ENCODE peak calls at places on chromosomes 11 and 22, in six cellular contexts. One of them, this sample, is unnamed.

GRCh38 chr11:68854273-68854958 is 12.7 kb upstream of the CPT1A start:
- DNase-seq in AG09309: no peak
- DNase-seq in A172: no peak
- DNase-seq in activated CD8-positive, alpha-beta memory T cell treated with anti-CD3 and anti-CD28 coated beads, Interleukin-2, amount 50 U/mL, for 48 hours: no peak
- DNase-seq in CD8-positive, alpha-beta T cell: no peak
- DNase-seq in neural progenitor cell: peak; percentile 36
- DNase-seq in this sample: no peak

GRCh38 chr11:72577271-72577681 is 96.9 kb downstream of the PDE2A start:
- DNase-seq in activated CD8-positive, alpha-beta memory T cell treated with anti-CD3 and anti-CD28 coated beads, Interleukin-2, amount 50 U/mL, for 48 hours: no peak
- DNase-seq in AG09309: no peak
- DNase-seq in A172: no peak
- DNase-seq in neural progenitor cell: no peak
- DNase-seq in CD8-positive, alpha-beta T cell: no peak
- DNase-seq in this sample: no peak

GRCh38 chr11:39461065-39461464 is 1998.4 kb downstream of the LRRC4C start:
- DNase-seq in A172: no peak
- DNase-seq in CD8-positive, alpha-beta T cell: no peak
- DNase-seq in AG09309: no peak
- DNase-seq in activated CD8-positive, alpha-beta memory T cell treated with anti-CD3 and anti-CD28 coated beads, Interleukin-2, amount 50 U/mL, for 48 hours: no peak
- DNase-seq in neural progenitor cell: no peak
- DNase-seq in this sample: no peak

GRCh38 chr11:132983289-132983688 is 549.0 kb downstream of the OPCML start:
- DNase-seq in AG09309: no peak
- DNase-seq in activated CD8-positive, alpha-beta memory T cell treated with anti-CD3 and anti-CD28 coated beads, Interleukin-2, amount 50 U/mL, for 48 hours: no peak
- DNase-seq in CD8-positive, alpha-beta T cell: no peak
- DNase-seq in A172: no peak
- DNase-seq in neural progenitor cell: no peak
- DNase-seq in this sample: no peak

GRCh38 chr11:74322667-74323066 is 11.2 kb upstream of the P4HA3 start:
- DNase-seq in neural progenitor cell: no peak
- DNase-seq in AG09309: no peak
- DNase-seq in activated CD8-positive, alpha-beta memory T cell treated with anti-CD3 and anti-CD28 coated beads, Interleukin-2, amount 50 U/mL, for 48 hours: no peak
- DNase-seq in CD8-positive, alpha-beta T cell: no peak
- DNase-seq in A172: no peak
- DNase-seq in this sample: no peak

GRCh38 chr22:49969751-49970527 is 9.4 kb downstream of the PIM3 start:
- DNase-seq in AG09309: no peak
- DNase-seq in CD8-positive, alpha-beta T cell: no peak
- DNase-seq in activated CD8-positive, alpha-beta memory T cell treated with anti-CD3 and anti-CD28 coated beads, Interleukin-2, amount 50 U/mL, for 48 hours: peak; percentile 66
- DNase-seq in neural progenitor cell: no peak
- DNase-seq in A172: no peak
- DNase-seq in this sample: no peak

GRCh38 chr11:109853156-109853776 is 239.9 kb upstream of the ZC3H12C start:
- DNase-seq in CD8-positive, alpha-beta T cell: no peak
- DNase-seq in A172: peak; percentile 19
- DNase-seq in activated CD8-positive, alpha-beta memory T cell treated with anti-CD3 and anti-CD28 coated beads, Interleukin-2, amount 50 U/mL, for 48 hours: no peak
- DNase-seq in neural progenitor cell: peak; percentile 43
- DNase-seq in AG09309: peak; percentile 62
- DNase-seq in this sample: peak; percentile 60

GRCh38 chr22:21948390-21948789 is 4.3 kb downstream of the PPM1F start:
- DNase-seq in neural progenitor cell: no peak
- DNase-seq in AG09309: no peak
- DNase-seq in CD8-positive, alpha-beta T cell: no peak
- DNase-seq in activated CD8-positive, alpha-beta memory T cell treated with anti-CD3 and anti-CD28 coated beads, Interleukin-2, amount 50 U/mL, for 48 hours: no peak
- DNase-seq in A172: no peak
- DNase-seq in this sample: no peak

GRCh38 chr22:25853078-25853477 is 111.1 kb downstream of the MYO18B start:
- DNase-seq in neural progenitor cell: no peak
- DNase-seq in AG09309: no peak
- DNase-seq in A172: peak; percentile 2
- DNase-seq in CD8-positive, alpha-beta T cell: no peak
- DNase-seq in activated CD8-positive, alpha-beta memory T cell treated with anti-CD3 and anti-CD28 coated beads, Interleukin-2, amount 50 U/mL, for 48 hours: no peak
- DNase-seq in this sample: no peak

GRCh38 chr11:102564110-102564509 is 33.6 kb upstream of the MMP7 start:
- DNase-seq in neural progenitor cell: no peak
- DNase-seq in A172: peak; percentile 76
- DNase-seq in AG09309: peak; percentile 16
- DNase-seq in activated CD8-positive, alpha-beta memory T cell treated with anti-CD3 and anti-CD28 coated beads, Interleukin-2, amount 50 U/mL, for 48 hours: no peak
- DNase-seq in CD8-positive, alpha-beta T cell: no peak
- DNase-seq in this sample: no peak

GRCh38 chr11:31437742-31438435 is 68.2 kb downstream of the DNAJC24 start:
- DNase-seq in CD8-positive, alpha-beta T cell: no peak
- DNase-seq in AG09309: peak; percentile 10
- DNase-seq in A172: peak; percentile 4
- DNase-seq in neural progenitor cell: no peak
- DNase-seq in activated CD8-positive, alpha-beta memory T cell treated with anti-CD3 and anti-CD28 coated beads, Interleukin-2, amount 50 U/mL, for 48 hours: no peak
- DNase-seq in this sample: no peak

GRCh38 chr11:31397239-31397834 is 27.7 kb downstream of the DNAJC24 start:
- DNase-seq in A172: peak; percentile 25
- DNase-seq in CD8-positive, alpha-beta T cell: no peak
- DNase-seq in activated CD8-positive, alpha-beta memory T cell treated with anti-CD3 and anti-CD28 coated beads, Interleukin-2, amount 50 U/mL, for 48 hours: no peak
- DNase-seq in AG09309: no peak
- DNase-seq in neural progenitor cell: peak; percentile 23
- DNase-seq in this sample: no peak

GRCh38 chr11:132114185-132114584 is 743.8 kb downstream of the NTM start:
- DNase-seq in A172: peak; percentile 11
- DNase-seq in neural progenitor cell: peak; percentile 78
- DNase-seq in activated CD8-positive, alpha-beta memory T cell treated with anti-CD3 and anti-CD28 coated beads, Interleukin-2, amount 50 U/mL, for 48 hours: no peak
- DNase-seq in CD8-positive, alpha-beta T cell: no peak
- DNase-seq in AG09309: no peak
- DNase-seq in this sample: no peak

GRCh38 chr22:44732661-44733060 is 19.7 kb upstream of the ARHGAP8 start:
- DNase-seq in neural progenitor cell: no peak
- DNase-seq in CD8-positive, alpha-beta T cell: no peak
- DNase-seq in A172: no peak
- DNase-seq in activated CD8-positive, alpha-beta memory T cell treated with anti-CD3 and anti-CD28 coated beads, Interleukin-2, amount 50 U/mL, for 48 hours: no peak
- DNase-seq in AG09309: no peak
- DNase-seq in this sample: no peak

GRCh38 chr11:116980136-116980793 is 118.0 kb downstream of the SIK3 start:
- DNase-seq in AG09309: no peak
- DNase-seq in activated CD8-positive, alpha-beta memory T cell treated with anti-CD3 and anti-CD28 coated beads, Interleukin-2, amount 50 U/mL, for 48 hours: no peak
- DNase-seq in A172: no peak
- DNase-seq in neural progenitor cell: no peak
- DNase-seq in CD8-positive, alpha-beta T cell: no peak
- DNase-seq in this sample: no peak

GRCh38 chr11:116175707-116176106 is 597.1 kb downstream of the BUD13 start:
- DNase-seq in A172: no peak
- DNase-seq in activated CD8-positive, alpha-beta memory T cell treated with anti-CD3 and anti-CD28 coated beads, Interleukin-2, amount 50 U/mL, for 48 hours: no peak
- DNase-seq in neural progenitor cell: no peak
- DNase-seq in CD8-positive, alpha-beta T cell: no peak
- DNase-seq in AG09309: no peak
- DNase-seq in this sample: no peak

GRCh38 chr11:14904745-14905103 is 12.7 kb upstream of the CYP2R1 start:
- DNase-seq in activated CD8-positive, alpha-beta memory T cell treated with anti-CD3 and anti-CD28 coated beads, Interleukin-2, amount 50 U/mL, for 48 hours: peak; percentile 99
- DNase-seq in CD8-positive, alpha-beta T cell: peak; percentile 86
- DNase-seq in A172: no peak
- DNase-seq in neural progenitor cell: peak; percentile 77
- DNase-seq in AG09309: no peak
- DNase-seq in this sample: no peak

GRCh38 chr22:27686534-27686933 is 115.0 kb downstream of the MN1 start:
- DNase-seq in activated CD8-positive, alpha-beta memory T cell treated with anti-CD3 and anti-CD28 coated beads, Interleukin-2, amount 50 U/mL, for 48 hours: no peak
- DNase-seq in A172: peak; percentile 66
- DNase-seq in CD8-positive, alpha-beta T cell: no peak
- DNase-seq in AG09309: no peak
- DNase-seq in neural progenitor cell: no peak
- DNase-seq in this sample: no peak

GRCh38 chr11:69703711-69704507 is at the start of gene FGF19:
- DNase-seq in CD8-positive, alpha-beta T cell: no peak
- DNase-seq in activated CD8-positive, alpha-beta memory T cell treated with anti-CD3 and anti-CD28 coated beads, Interleukin-2, amount 50 U/mL, for 48 hours: no peak
- DNase-seq in A172: no peak
- DNase-seq in neural progenitor cell: peak; percentile 78
- DNase-seq in AG09309: no peak
- DNase-seq in this sample: no peak

GRCh38 chr22:50307891-50308596 is 598 bp upstream of the PLXNB2 start:
- DNase-seq in AG09309: no peak
- DNase-seq in A172: no peak
- DNase-seq in CD8-positive, alpha-beta T cell: no peak
- DNase-seq in activated CD8-positive, alpha-beta memory T cell treated with anti-CD3 and anti-CD28 coated beads, Interleukin-2, amount 50 U/mL, for 48 hours: no peak
- DNase-seq in neural progenitor cell: no peak
- DNase-seq in this sample: no peak

GRCh38 chr22:50060441-50061140 is 2.5 kb upstream of the TTLL8 start:
- DNase-seq in neural progenitor cell: no peak
- DNase-seq in AG09309: no peak
- DNase-seq in CD8-positive, alpha-beta T cell: no peak
- DNase-seq in A172: no peak
- DNase-seq in activated CD8-positive, alpha-beta memory T cell treated with anti-CD3 and anti-CD28 coated beads, Interleukin-2, amount 50 U/mL, for 48 hours: no peak
- DNase-seq in this sample: no peak

GRCh38 chr11:10618490-10618889 is 50.0 kb upstream of the LYVE1 start:
- DNase-seq in neural progenitor cell: no peak
- DNase-seq in CD8-positive, alpha-beta T cell: no peak
- DNase-seq in AG09309: no peak
- DNase-seq in A172: no peak
- DNase-seq in activated CD8-positive, alpha-beta memory T cell treated with anti-CD3 and anti-CD28 coated beads, Interleukin-2, amount 50 U/mL, for 48 hours: no peak
- DNase-seq in this sample: no peak

GRCh38 chr11:122785156-122785605 is 53.1 kb upstream of the CRTAM start:
- DNase-seq in A172: no peak
- DNase-seq in CD8-positive, alpha-beta T cell: no peak
- DNase-seq in neural progenitor cell: no peak
- DNase-seq in activated CD8-positive, alpha-beta memory T cell treated with anti-CD3 and anti-CD28 coated beads, Interleukin-2, amount 50 U/mL, for 48 hours: no peak
- DNase-seq in AG09309: no peak
- DNase-seq in this sample: no peak

GRCh38 chr11:85257837-85258236 is 369.3 kb downstream of the DLG2 start:
- DNase-seq in A172: no peak
- DNase-seq in AG09309: no peak
- DNase-seq in CD8-positive, alpha-beta T cell: no peak
- DNase-seq in neural progenitor cell: no peak
- DNase-seq in activated CD8-positive, alpha-beta memory T cell treated with anti-CD3 and anti-CD28 coated beads, Interleukin-2, amount 50 U/mL, for 48 hours: no peak
- DNase-seq in this sample: no peak